ENCODE peak calls at places on chromosome X, in nine cellular contexts. V is cardiac fibroblast, G is neural crest cell, Y is neural progenitor cell, U is GM12865, N is GM13976, C is choroid plexus epithelial cell, Q is Panc1, H is AG09309. B is an unnamed sample.

GRCh38 chrX:101395789-101396188 is 5.0 kb downstream of the RPL36A start:
- DNase-seq in C (peak), H (no peak), Q (no peak), N (no peak), G (no peak), Y (no peak), U (no peak), V (peak), B (no peak)

GRCh38 chrX:72475952-72476668 is 96.5 kb downstream of the HDAC8 start:
- DNase-seq in C (no peak), Y (no peak), G (no peak), N (no peak), H (no peak), V (no peak), U (no peak), Q (no peak), B (no peak)

GRCh38 chrX:64394874-64395567 is at the start of gene MTMR8:
- DNase-seq in G (peak), Y (peak), N (peak), U (peak), C (peak), H (no peak), V (no peak), Q (no peak), B (peak)

GRCh38 chrX:74259879-74260491 is 44.0 kb upstream of the ZCCHC13 start:
- DNase-seq in Y (no peak), G (no peak), U (no peak), N (no peak), C (no peak), Q (no peak), H (no peak), V (no peak), B (no peak)

GRCh38 chrX:44904542-44905115 is 31.6 kb downstream of the KDM6A start:
- DNase-seq in Y (peak), N (no peak), U (no peak), Q (no peak), G (no peak), V (no peak), H (no peak), C (no peak), B (no peak)

GRCh38 chrX:46034868-46035267 is 510.4 kb downstream of the ZNF674 start:
- DNase-seq in Q (no peak), C (no peak), N (no peak), V (no peak), G (no peak), Y (no peak), H (no peak), U (no peak), B (no peak)

GRCh38 chrX:106802388-106803275 is at the start of gene TBC1D8B:
- DNase-seq in C (peak), G (peak), Q (peak), N (peak), V (peak), U (peak), H (peak), Y (peak), B (peak)

GRCh38 chrX:139803224-139803623 is 95.3 kb upstream of the MCF2 start:
- DNase-seq in C (no peak), H (no peak), V (no peak), U (no peak), G (no peak), N (no peak), Y (no peak), Q (no peak), B (no peak)

GRCh38 chrX:152899111-152899873 is 1.4 kb downstream of the ZNF185 start:
- DNase-seq in Q (no peak), C (no peak), V (no peak), G (no peak), Y (no peak), H (no peak), U (no peak), N (no peak), B (no peak)

GRCh38 chrX:68692651-68693050 is 45.2 kb downstream of the STARD8 start:
- DNase-seq in G (no peak), H (no peak), U (no peak), Y (no peak), V (no peak), N (no peak), Q (no peak), C (peak), B (no peak)

GRCh38 chrX:70998402-70999027 is 67.6 kb upstream of the SLC7A3 start:
- DNase-seq in Q (no peak), V (peak), H (no peak), Y (peak), G (peak), C (peak), U (peak), N (no peak), B (no peak)
- TF ChIP-seq CTCF in Q (peak), V (peak), H (peak), Y (peak), G (peak), C (peak), U (peak), N (peak), B (no peak)

GRCh38 chrX:146449243-146449642 is 360.3 kb upstream of the CXorf51B start:
- DNase-seq in N (no peak), H (no peak), Y (no peak), V (no peak), Q (no peak), U (no peak), G (no peak), C (no peak), B (no peak)
- TF ChIP-seq CTCF in N (no peak), H (no peak), Y (no peak), V (no peak), Q (no peak), U (no peak), G (no peak), C (no peak), B (no peak)

DNA sequence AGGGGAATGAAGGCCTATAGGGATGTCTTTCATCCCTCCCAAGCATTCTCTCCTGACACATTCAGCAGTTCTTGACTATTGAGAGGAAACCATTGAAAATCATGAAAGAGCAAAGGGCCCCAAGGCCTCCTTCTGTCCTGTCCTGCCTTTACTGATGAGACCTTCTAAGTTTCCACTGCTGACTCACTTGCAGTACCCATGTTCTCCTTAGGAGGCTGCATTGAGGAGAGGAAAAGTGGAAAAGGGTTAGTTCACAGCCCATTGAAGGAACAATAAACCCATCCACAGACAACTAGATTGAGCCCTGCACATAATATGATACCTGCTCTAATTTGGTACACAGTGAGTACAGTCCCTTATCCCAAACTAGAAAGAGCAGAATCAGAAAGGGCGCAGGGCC is 115.1 kb upstream of the PNPLA4 start:
- DNase-seq in Y (peak), N (no peak), H (no peak), G (no peak), U (no peak), C (peak), V (no peak), Q (no peak), B (no peak)
- TF ChIP-seq CTCF in Y (peak), N (no peak), H (peak), G (peak), U (no peak), C (peak), V (no peak), Q (no peak), B (no peak)

DNA sequence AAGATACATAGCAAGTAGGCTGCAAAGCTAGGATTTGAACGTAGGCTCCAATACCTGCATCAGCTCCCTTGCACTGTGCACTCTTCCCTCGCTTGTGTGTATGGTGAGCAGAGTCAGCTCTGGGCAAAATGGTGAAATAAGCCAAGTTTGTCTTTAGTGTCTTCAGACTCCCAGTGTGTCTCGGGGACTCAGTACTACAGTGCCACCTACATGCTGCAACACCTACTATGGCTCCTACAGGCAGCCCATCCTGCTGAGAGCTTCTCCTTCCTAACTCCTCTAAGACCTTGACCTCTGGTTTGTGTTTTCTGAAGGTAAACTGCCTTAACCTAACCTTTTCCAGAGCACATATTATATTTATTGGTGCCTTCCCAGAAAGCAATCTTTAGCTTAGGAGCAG is 42.5 kb downstream of the RTL9 start:
- DNase-seq in G (no peak), V (no peak), U (peak), Q (no peak), Y (no peak), C (no peak), N (no peak), H (no peak), B (peak)
- TF ChIP-seq CTCF in G (no peak), V (no peak), U (peak), Q (peak), Y (no peak), C (no peak), N (no peak), H (no peak), B (no peak)

GRCh38 chrX:2614911-2615310 is 76.2 kb upstream of the CD99 start:
- DNase-seq in N (no peak), Q (no peak), Y (peak), G (no peak), C (peak), V (peak), U (no peak), H (peak), B (no peak)
- TF ChIP-seq CTCF in N (no peak), Q (peak), Y (peak), G (peak), C (peak), V (peak), U (no peak), H (peak), B (no peak)

DNA sequence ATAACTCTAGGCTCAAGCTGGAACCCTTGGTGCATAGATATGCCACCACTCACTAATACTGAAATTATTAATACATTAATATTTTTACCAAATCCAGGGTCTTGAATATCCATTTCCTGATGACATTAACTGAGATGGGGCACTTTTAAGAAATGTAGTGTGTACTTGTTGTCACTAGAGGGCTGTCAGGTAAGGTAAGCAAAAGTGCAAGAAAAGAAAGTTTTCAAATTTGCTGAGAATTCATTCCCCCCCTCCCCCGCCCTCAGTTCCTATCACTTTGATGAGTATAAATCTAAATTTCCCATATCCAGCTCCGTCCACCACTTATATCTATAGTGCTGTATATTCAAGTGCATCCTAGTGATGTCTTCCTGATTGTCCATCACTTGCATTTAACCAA is 20.5 kb upstream of the WDR44 start:
- DNase-seq in N (peak), H (no peak), V (peak), G (no peak), C (peak), U (peak), Q (no peak), Y (no peak), B (peak)
- TF ChIP-seq CTCF in N (no peak), H (peak), V (peak), G (peak), C (peak), U (peak), Q (peak), Y (peak), B (no peak)

DNA sequence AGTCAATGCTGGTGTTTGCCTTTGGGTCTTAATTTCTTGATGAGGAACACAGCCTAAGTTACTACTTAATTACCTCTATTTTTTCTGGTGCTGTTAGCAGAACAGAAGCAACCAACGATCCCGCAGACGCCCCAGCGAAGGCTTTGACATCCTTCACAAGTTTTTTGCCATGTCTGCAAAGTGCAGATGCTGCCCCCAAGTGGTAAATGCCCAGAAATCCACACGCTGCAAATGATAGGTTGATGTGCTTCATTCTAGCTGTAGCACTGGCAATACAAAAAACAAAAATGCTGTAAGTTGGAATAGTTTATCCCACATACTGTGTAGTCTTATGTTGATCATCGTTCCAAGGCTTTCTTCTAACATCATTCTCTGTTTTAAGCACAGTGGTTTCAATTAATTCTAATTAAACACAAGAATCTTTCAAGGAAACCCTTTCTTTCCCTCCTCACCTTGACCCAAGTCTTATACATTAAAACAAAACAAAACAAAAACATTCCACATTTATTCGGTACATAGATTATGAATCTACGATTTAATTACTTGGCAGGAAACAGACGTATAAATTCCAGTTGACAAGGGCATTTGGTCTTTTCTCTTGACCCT is 1.2 kb downstream of the PNPLA4 start:
- DNase-seq in G (peak), H (peak), Q (no peak), Y (peak), U (peak), N (peak), V (peak), C (peak), B (peak)
- TF ChIP-seq CTCF in G (peak), H (peak), Q (peak), Y (peak), U (peak), N (peak), V (peak), C (peak), B (peak)

DNA sequence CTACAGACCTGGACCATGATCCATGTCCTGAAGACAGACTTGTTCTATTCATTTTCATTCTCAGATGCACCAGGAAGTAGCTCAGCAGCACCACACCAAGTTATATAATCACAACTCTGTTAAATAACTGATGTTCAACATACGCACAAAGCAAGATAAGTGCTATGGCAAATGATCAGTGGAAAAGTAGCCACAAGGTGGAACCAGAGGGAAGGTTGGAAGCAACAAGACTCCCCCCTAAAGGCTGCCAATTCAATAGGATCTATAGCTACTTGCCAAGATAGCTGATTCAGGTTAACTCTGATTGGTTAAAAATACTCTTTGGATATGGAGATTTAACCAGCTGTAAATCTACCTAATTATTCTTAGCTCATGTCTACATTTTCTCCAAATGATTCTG is 23.7 kb upstream of the FAM47B start:
- DNase-seq in H (peak), G (peak), V (peak), U (no peak), N (no peak), C (peak), Q (no peak), Y (peak), B (no peak)
- TF ChIP-seq CTCF in H (peak), G (peak), V (peak), U (no peak), N (no peak), C (peak), Q (peak), Y (peak), B (no peak)

GRCh38 chrX:56462389-56462788 is 101.0 kb upstream of the UBQLN2 start:
- DNase-seq in U (peak), Q (no peak), G (no peak), Y (no peak), C (peak), H (no peak), N (no peak), V (peak), B (no peak)
- TF ChIP-seq CTCF in U (no peak), Q (peak), G (no peak), Y (no peak), C (no peak), H (no peak), N (no peak), V (no peak), B (no peak)

DNA sequence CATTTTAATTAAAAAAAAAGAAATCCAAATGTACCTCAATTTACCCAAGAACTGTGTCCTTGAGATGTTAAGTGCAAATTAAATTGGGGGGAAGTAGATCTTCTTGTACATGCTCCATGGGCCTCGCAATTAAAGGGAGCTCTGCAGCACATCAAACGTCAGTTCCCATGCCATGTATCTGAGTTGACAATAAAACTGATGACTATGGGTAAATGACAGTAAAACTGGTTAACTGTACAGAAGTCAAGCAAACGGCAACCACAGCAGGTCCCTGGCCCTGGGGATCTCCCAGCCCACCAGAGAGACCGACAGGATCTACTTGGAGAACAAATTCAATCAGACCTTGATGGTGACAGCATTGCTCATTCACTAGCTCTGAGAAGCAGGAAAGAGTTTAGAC is 32.8 kb upstream of the XPNPEP2 start:
- DNase-seq in Q (no peak), G (no peak), Y (no peak), V (no peak), C (no peak), U (no peak), N (no peak), H (no peak), B (no peak)
- TF ChIP-seq CTCF in Q (no peak), G (no peak), Y (no peak), V (no peak), C (no peak), U (no peak), N (no peak), H (no peak), B (no peak)

B was measured in GM20000.